ENCODE peak calls at places on chromosomes 2 and 18, in seven cellular contexts. V is activated T-cell treated with anti-CD3 and anti-CD28 coated beads for 1 hour; H is stimulated activated CD4-positive, alpha-beta T cell treated with anti-CD3 and anti-CD28 coated beads, Interleukin-15, amount 100 ng/mL, for 48 hours; O is retina; K is naive thymus-derived CD4-positive, alpha-beta T cell; Q is CD8-positive, alpha-beta T cell; U is CD4-positive, alpha-beta T cell. D is an unnamed sample.

GRCh38 chr2:153416071-153416470 is 62.5 kb downstream of the RPRM start:
- DNase-seq in K (no peak), H (no peak), O (no peak), U (no peak), V (no peak), Q (no peak), D (no peak)

GRCh38 chr2:46318579-46319460 is 21.6 kb downstream of the EPAS1 start:
- DNase-seq in H (no peak), K (no peak), V (no peak), U (no peak), Q (no peak), O (no peak), D (no peak)

GRCh38 chr2:95353055-95353575 is 49.4 kb upstream of the FAHD2A start:
- DNase-seq in Q (no peak), O (no peak), K (no peak), H (no peak), U (no peak), V (no peak), D (no peak)

GRCh38 chr2:119255760-119256573 is 32.3 kb downstream of the STEAP3 start:
- DNase-seq in Q (no peak), U (no peak), V (no peak), K (no peak), H (no peak), O (peak), D (no peak)

GRCh38 chr2:159454185-159454584 is 162.2 kb downstream of the BAZ2B start:
- DNase-seq in V (no peak), Q (no peak), O (no peak), U (no peak), H (no peak), K (no peak), D (no peak)

GRCh38 chr2:217092710-217093379 is 233.0 kb upstream of the TNP1 start:
- DNase-seq in U (no peak), H (no peak), Q (no peak), O (no peak), V (no peak), K (no peak), D (no peak)

GRCh38 chr2:224987733-224988132 is 54.5 kb downstream of the DOCK10 start:
- DNase-seq in V (no peak), K (no peak), O (no peak), U (no peak), H (no peak), Q (no peak), D (no peak)

GRCh38 chr2:30628341-30628740 is 178.9 kb downstream of the CAPN13 start:
- DNase-seq in Q (no peak), O (no peak), V (no peak), U (no peak), H (no peak), K (no peak), D (no peak)

GRCh38 chr18:23235860-23236259 is 100.6 kb downstream of the CABLES1 start:
- DNase-seq in V (no peak), K (no peak), U (no peak), H (no peak), O (no peak), Q (no peak), D (no peak)

GRCh38 chr2:60152226-60152833 is 401.1 kb downstream of the BCL11A start:
- DNase-seq in O (no peak), V (no peak), Q (no peak), K (peak), H (no peak), U (no peak), D (no peak)

GRCh38 chr2:5524551-5524950 is 167.6 kb upstream of the SOX11 start:
- DNase-seq in Q (no peak), U (no peak), O (no peak), V (no peak), K (no peak), H (no peak), D (no peak)

GRCh38 chr2:213188971-213189899 is 37.8 kb upstream of the IKZF2 start:
- DNase-seq in Q (no peak), O (peak), V (no peak), H (no peak), U (no peak), K (no peak), D (no peak)

GRCh38 chr2:29033172-29033571 is 41.2 kb downstream of the PCARE start:
- DNase-seq in U (no peak), K (no peak), O (no peak), Q (no peak), H (no peak), V (no peak), D (no peak)

GRCh38 chr2:158291544-158292175 is 164.9 kb downstream of the CCDC148 start:
- DNase-seq in O (no peak), Q (no peak), V (no peak), H (no peak), U (no peak), K (no peak), D (no peak)

GRCh38 chr2:29108225-29108624 is 7.0 kb upstream of the CLIP4 start:
- DNase-seq in Q (no peak), U (no peak), H (no peak), K (no peak), V (no peak), O (no peak), D (no peak)

GRCh38 chr18:48946329-48946835 is 4.4 kb downstream of the SMAD7 start:
- DNase-seq in Q (no peak), V (no peak), H (no peak), U (no peak), O (no peak), K (no peak), D (no peak)

GRCh38 chr2:128511731-128512663 is 193.3 kb upstream of the HS6ST1 start:
- DNase-seq in U (no peak), V (no peak), K (no peak), H (no peak), O (no peak), Q (no peak), D (no peak)